ENCODE peak calls at places on chromosomes 13 and 19, in eight cellular contexts. G is fibroblast of pulmonary artery; N is HFF-Myc; X is ovary; W is AG04450; T is brain microvascular endothelial cell; B is CD4-positive, alpha-beta T cell; Q is Peyer's patch. S is an unnamed sample.

GRCh38 chr19:49017666-49018351 is 918 bp upstream of the LHB start:
- DNase-seq in X (peak), G (peak), B (peak), T (peak), N (peak), W (no peak), Q (peak), S (no peak)

GRCh38 chr19:11331502-11331901 is 8.0 kb downstream of the RAB3D start:
- DNase-seq in B (no peak), X (no peak), Q (no peak), N (no peak), T (no peak), W (no peak), G (no peak), S (no peak)

GRCh38 chr19:29376855-29377354 is 148.9 kb upstream of the VSTM2B start:
- DNase-seq in X (no peak), W (no peak), N (no peak), B (no peak), G (no peak), T (no peak), Q (peak), S (no peak)

GRCh38 chr13:85558118-85558517 is 241.1 kb downstream of the SLITRK6 start:
- DNase-seq in X (no peak), W (no peak), B (no peak), G (no peak), T (no peak), N (no peak), Q (no peak), S (no peak)

GRCh38 chr19:6767081-6767356 is 216 bp downstream of the SH2D3A start:
- DNase-seq in B (no peak), Q (no peak), W (no peak), G (no peak), X (no peak), T (no peak), N (no peak), S (no peak)

GRCh38 chr19:18433039-18433691 is 4.8 kb downstream of the ISYNA1 start:
- DNase-seq in G (no peak), N (no peak), X (peak), T (no peak), B (no peak), W (no peak), Q (peak), S (no peak)

GRCh38 chr13:22454586-22454985 is 726.2 kb upstream of the SGCG start:
- DNase-seq in T (no peak), N (no peak), B (no peak), Q (no peak), W (no peak), X (no peak), G (no peak), S (no peak)

GRCh38 chr19:36604656-36605100 is 435 bp upstream of the ZNF382 start:
- DNase-seq in W (no peak), X (no peak), B (peak), T (peak), N (no peak), Q (peak), G (peak), S (no peak)

GRCh38 chr19:41928221-41928683 is at the start of gene ERFL:
- DNase-seq in T (no peak), Q (no peak), B (no peak), W (no peak), X (no peak), G (no peak), N (no peak), S (no peak)

GRCh38 chr19:4700573-4700970 is 23.1 kb downstream of the DPP9 start:
- DNase-seq in X (no peak), G (no peak), W (no peak), T (no peak), Q (no peak), N (no peak), B (no peak), S (no peak)

GRCh38 chr19:2282062-2282861 is at the start of gene PEAK3:
- DNase-seq in T (no peak), B (no peak), Q (peak), N (no peak), W (no peak), X (peak), G (peak), S (no peak)

GRCh38 chr19:18044825-18045304 is 36.9 kb downstream of the ARRDC2 start:
- DNase-seq in G (peak), T (peak), B (peak), Q (peak), X (peak), W (no peak), N (no peak), S (peak)

GRCh38 chr13:113654591-113655357 is 3.2 kb downstream of the ATP4B start:
- DNase-seq in N (no peak), X (peak), B (peak), G (no peak), Q (peak), T (no peak), W (no peak), S (no peak)

GRCh38 chr13:109785141-109785891 is 1.1 kb downstream of the IRS2 start:
- DNase-seq in N (no peak), W (no peak), X (peak), T (peak), B (peak), G (peak), Q (peak), S (no peak)

GRCh38 chr13:97266734-97267417 is 44.7 kb downstream of the MBNL2 start:
- DNase-seq in B (no peak), N (no peak), T (peak), W (no peak), G (peak), X (no peak), Q (no peak), S (no peak)

GRCh38 chr19:13098291-13099072 is 4.2 kb downstream of the LYL1 start:
- DNase-seq in B (no peak), X (peak), N (no peak), W (no peak), T (no peak), Q (peak), G (peak), S (no peak)

GRCh38 chr19:2500861-2501260 is 24.9 kb downstream of the GADD45B start:
- DNase-seq in X (no peak), Q (no peak), B (no peak), N (no peak), G (no peak), T (no peak), W (no peak), S (no peak)

GRCh38 chr13:33787051-33787591 is 30.8 kb upstream of the RFC3 start:
- DNase-seq in W (no peak), Q (no peak), B (no peak), N (no peak), X (no peak), T (no peak), G (no peak), S (no peak)

GRCh38 chr19:19406878-19407639 is 1.6 kb downstream of the GATAD2A start:
- DNase-seq in W (no peak), G (peak), X (no peak), N (no peak), B (peak), Q (peak), T (peak), S (no peak)

GRCh38 chr13:38636106-38636505 is 50.8 kb upstream of the FREM2 start:
- DNase-seq in N (no peak), X (no peak), W (no peak), B (no peak), Q (no peak), T (no peak), G (no peak), S (no peak)

GRCh38 chr19:40337107-40337506 is 11.1 kb downstream of the C19orf47 start:
- DNase-seq in B (no peak), Q (no peak), G (no peak), W (no peak), T (no peak), X (no peak), N (no peak), S (no peak)

GRCh38 chr19:940591-941291 is 14.9 kb downstream of the ARID3A start:
- DNase-seq in B (peak), Q (peak), N (no peak), W (peak), G (no peak), T (no peak), X (peak), S (no peak)

GRCh38 chr19:35712529-35712909 is 5.3 kb upstream of the KMT2B start:
- DNase-seq in N (no peak), X (no peak), W (no peak), T (no peak), B (no peak), Q (no peak), G (no peak), S (no peak)

GRCh38 chr19:5308471-5309437 is 31.9 kb downstream of the PTPRS start:
- DNase-seq in W (peak), B (no peak), Q (peak), T (peak), G (peak), X (peak), N (no peak), S (peak)

GRCh38 chr19:55777528-55777927 is 8.6 kb downstream of the RFPL4AL1 start:
- DNase-seq in B (no peak), N (no peak), T (no peak), Q (no peak), W (no peak), G (no peak), X (no peak), S (no peak)
- TF ChIP-seq CTCF in B (no peak), N (no peak), T (no peak), Q (no peak), W (no peak), G (no peak), X (no peak), S (no peak)

GRCh38 chr19:32674959-32675719 is at the start of gene ANKRD27:
- DNase-seq in G (peak), B (peak), N (peak), Q (peak), T (peak), X (peak), W (peak), S (peak)

GRCh38 chr19:32676186-32676894 is 692 bp downstream of the RGS9BP start:
- DNase-seq in G (no peak), N (no peak), B (peak), X (peak), Q (no peak), W (no peak), T (no peak), S (no peak)

GRCh38 chr19:32675720-32676185 is at the start of gene RGS9BP:
- DNase-seq in G (peak), X (peak), B (peak), N (no peak), Q (peak), W (peak), T (peak), S (no peak)

GRCh38 chr19:32676895-32677359 is 1.3 kb downstream of the RGS9BP start:
- DNase-seq in T (no peak), X (no peak), N (no peak), W (no peak), B (no peak), G (no peak), Q (no peak), S (no peak)

GRCh38 chr19:32677657-32678056 is 2.0 kb downstream of the RGS9BP start:
- DNase-seq in B (no peak), G (no peak), N (no peak), X (no peak), W (no peak), Q (no peak), T (no peak), S (no peak)
- TF ChIP-seq CTCF in B (no peak), G (no peak), N (no peak), X (no peak), W (peak), Q (no peak), T (peak), S (no peak)

DNA sequence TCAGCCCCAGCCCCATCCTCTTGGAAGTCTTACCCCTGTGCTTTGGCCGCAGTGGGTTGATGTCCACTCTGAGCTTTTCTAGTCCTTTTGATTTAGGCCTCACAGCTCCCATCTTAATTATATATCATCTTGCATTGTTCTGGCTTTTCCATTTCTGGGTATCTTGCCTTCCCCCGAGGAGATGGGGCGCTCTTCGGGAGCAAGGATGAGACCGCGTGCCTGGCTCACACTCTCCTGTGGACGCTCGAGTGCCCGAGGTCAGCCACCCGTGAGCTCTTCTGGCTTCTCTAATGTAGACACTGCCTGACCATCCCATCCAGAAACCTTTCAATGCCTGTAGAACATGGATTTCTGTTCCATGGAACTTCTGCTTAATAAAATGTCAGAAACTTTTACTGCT is 53.5 kb upstream of the GPR183 start:
- DNase-seq in T (no peak), W (no peak), X (no peak), Q (no peak), G (no peak), N (no peak), B (no peak), S (no peak)
- TF ChIP-seq CTCF in T (no peak), W (no peak), X (no peak), Q (no peak), G (no peak), N (no peak), B (no peak), S (no peak)

GRCh38 chr13:76668716-76669115 is 217.5 kb downstream of the KCTD12 start:
- DNase-seq in T (no peak), N (no peak), Q (no peak), X (no peak), W (no peak), G (no peak), B (no peak), S (no peak)

GRCh38 chr13:76668141-76668540 is 218.1 kb downstream of the KCTD12 start:
- DNase-seq in G (no peak), T (no peak), B (no peak), W (no peak), Q (no peak), X (no peak), N (no peak), S (no peak)

GRCh38 chr13:76663941-76664340 is 222.3 kb downstream of the KCTD12 start:
- DNase-seq in T (no peak), Q (no peak), W (no peak), B (no peak), G (peak), N (no peak), X (no peak), S (no peak)

GRCh38 chr13:76672422-76672821 is 213.8 kb downstream of the KCTD12 start:
- DNase-seq in G (peak), T (no peak), N (no peak), Q (no peak), X (no peak), B (no peak), W (no peak), S (peak)

GRCh38 chr13:76667551-76667950 is 218.7 kb downstream of the KCTD12 start:
- DNase-seq in T (peak), W (peak), Q (no peak), N (no peak), B (no peak), G (peak), X (no peak), S (peak)
- TF ChIP-seq CTCF in T (peak), W (peak), Q (no peak), N (peak), B (peak), G (peak), X (peak), S (peak)